ENCODE peak calls at places on chromosomes 11 and 22, in seven cellular contexts. One of them, this sample, is unnamed.

GRCh38 chr11:111629499-111629898 is 27.2 kb downstream of the SIK2 start:
- DNase-seq in endothelial cell of umbilical vein: no peak
- DNase-seq in IMR-90: no peak
- DNase-seq in stomach: no peak
- DNase-seq in K562: no peak
- DNase-seq in right lobe of liver: no peak
- DNase-seq in A549: no peak
- DNase-seq in this sample: no peak

GRCh38 chr11:3042496-3043314 is 14.5 kb downstream of the CARS1 start:
- DNase-seq in endothelial cell of umbilical vein: no peak
- DNase-seq in IMR-90: no peak
- DNase-seq in stomach: no peak
- DNase-seq in K562: no peak
- DNase-seq in right lobe of liver: peak
- DNase-seq in A549: no peak
- DNase-seq in this sample: no peak

GRCh38 chr22:24282401-24282800 is 11.8 kb downstream of the SPECC1L start:
- DNase-seq in endothelial cell of umbilical vein: no peak
- DNase-seq in IMR-90: no peak
- DNase-seq in stomach: no peak
- DNase-seq in K562: no peak
- DNase-seq in right lobe of liver: no peak
- DNase-seq in A549: no peak
- DNase-seq in this sample: no peak

GRCh38 chr11:77287136-77287535 is 14.3 kb downstream of the GDPD4 start:
- DNase-seq in endothelial cell of umbilical vein: no peak
- DNase-seq in IMR-90: peak
- DNase-seq in stomach: no peak
- DNase-seq in K562: no peak
- DNase-seq in right lobe of liver: no peak
- DNase-seq in A549: no peak
- DNase-seq in this sample: no peak

GRCh38 chr11:40819230-40819629 is 640.2 kb downstream of the LRRC4C start:
- DNase-seq in endothelial cell of umbilical vein: no peak
- DNase-seq in IMR-90: no peak
- DNase-seq in stomach: no peak
- DNase-seq in K562: no peak
- DNase-seq in right lobe of liver: no peak
- DNase-seq in A549: no peak
- DNase-seq in this sample: no peak

GRCh38 chr11:69460540-69461257 is 20.8 kb upstream of the LINC01488 start:
- DNase-seq in endothelial cell of umbilical vein: no peak
- DNase-seq in IMR-90: peak
- DNase-seq in stomach: no peak
- DNase-seq in K562: no peak
- DNase-seq in right lobe of liver: no peak
- DNase-seq in A549: no peak
- DNase-seq in this sample: no peak

GRCh38 chr22:22789233-22789921 is 98.2 kb upstream of the IGLL5 start:
- DNase-seq in endothelial cell of umbilical vein: no peak
- DNase-seq in IMR-90: no peak
- DNase-seq in stomach: no peak
- DNase-seq in K562: no peak
- DNase-seq in right lobe of liver: no peak
- DNase-seq in A549: no peak
- DNase-seq in this sample: no peak

GRCh38 chr11:57802411-57802810 is 40.8 kb downstream of the CTNND1 start:
- DNase-seq in endothelial cell of umbilical vein: no peak
- DNase-seq in IMR-90: no peak
- DNase-seq in stomach: no peak
- DNase-seq in K562: no peak
- DNase-seq in right lobe of liver: no peak
- DNase-seq in A549: no peak
- DNase-seq in this sample: no peak

GRCh38 chr11:36306888-36307287 is 10.8 kb downstream of the PRR5L start:
- DNase-seq in endothelial cell of umbilical vein: no peak
- DNase-seq in IMR-90: no peak
- DNase-seq in stomach: no peak
- DNase-seq in K562: peak
- DNase-seq in right lobe of liver: no peak
- DNase-seq in A549: no peak
- DNase-seq in this sample: no peak

GRCh38 chr11:46762248-46762647 is 43.2 kb downstream of the F2 start:
- DNase-seq in endothelial cell of umbilical vein: no peak
- DNase-seq in IMR-90: no peak
- DNase-seq in stomach: no peak
- DNase-seq in K562: no peak
- DNase-seq in right lobe of liver: no peak
- DNase-seq in A549: no peak
- DNase-seq in this sample: no peak
- TF ChIP-seq POLR2A in endothelial cell of umbilical vein: no peak
- TF ChIP-seq POLR2A in IMR-90: no peak
- TF ChIP-seq POLR2A in stomach: no peak
- TF ChIP-seq POLR2A in K562: no peak
- TF ChIP-seq POLR2A in right lobe of liver: no peak
- TF ChIP-seq POLR2A in A549: no peak
- TF ChIP-seq POLR2A in this sample: no peak

DNA sequence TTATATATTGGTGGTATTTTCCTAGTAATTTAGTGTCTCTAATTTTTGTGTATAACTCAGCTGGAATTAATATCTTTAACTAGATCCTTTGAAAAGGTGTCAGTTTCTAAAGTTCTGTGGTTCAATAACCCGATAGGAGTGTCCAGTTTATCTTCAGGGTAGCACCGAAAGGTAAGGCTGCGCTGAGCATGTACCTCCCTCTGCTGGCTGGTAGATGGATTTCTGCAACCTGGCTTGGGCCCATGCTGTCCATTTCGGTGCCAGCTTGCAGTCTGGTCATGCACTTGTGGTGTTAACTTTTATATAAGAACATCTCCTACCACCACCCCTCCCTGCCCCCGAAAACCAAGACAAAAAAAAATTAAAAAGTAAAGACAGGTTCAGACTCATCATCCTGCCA is 24.7 kb downstream of the EXT2 start:
- DNase-seq in endothelial cell of umbilical vein: no peak
- DNase-seq in IMR-90: no peak
- DNase-seq in stomach: no peak
- DNase-seq in K562: no peak
- DNase-seq in right lobe of liver: no peak
- DNase-seq in A549: peak
- DNase-seq in this sample: no peak
- TF ChIP-seq CTCF in endothelial cell of umbilical vein: peak
- TF ChIP-seq CTCF in IMR-90: peak
- TF ChIP-seq CTCF in stomach: no peak
- TF ChIP-seq CTCF in K562: peak
- TF ChIP-seq CTCF in right lobe of liver: peak
- TF ChIP-seq CTCF in A549: no peak
- TF ChIP-seq CTCF in this sample: no peak

GRCh38 chr11:118918128-118918685 is 7.5 kb downstream of the BCL9L start:
- DNase-seq in endothelial cell of umbilical vein: peak
- DNase-seq in IMR-90: peak
- DNase-seq in stomach: peak
- DNase-seq in K562: peak
- DNase-seq in right lobe of liver: peak
- DNase-seq in A549: no peak
- DNase-seq in this sample: no peak
- TF ChIP-seq POLR2A in endothelial cell of umbilical vein: no peak
- TF ChIP-seq POLR2A in IMR-90: no peak
- TF ChIP-seq POLR2A in stomach: no peak
- TF ChIP-seq POLR2A in K562: peak
- TF ChIP-seq POLR2A in right lobe of liver: no peak
- TF ChIP-seq POLR2A in A549: peak
- TF ChIP-seq POLR2A in this sample: peak

GRCh38 chr22:48574776-48575566 is 1252.7 kb downstream of the BRD1 start:
- DNase-seq in endothelial cell of umbilical vein: no peak
- DNase-seq in IMR-90: no peak
- DNase-seq in stomach: no peak
- DNase-seq in K562: no peak
- DNase-seq in right lobe of liver: no peak
- DNase-seq in A549: peak
- DNase-seq in this sample: no peak
- TF ChIP-seq CTCF in endothelial cell of umbilical vein: no peak
- TF ChIP-seq CTCF in IMR-90: peak
- TF ChIP-seq CTCF in stomach: no peak
- TF ChIP-seq CTCF in K562: no peak
- TF ChIP-seq CTCF in right lobe of liver: no peak
- TF ChIP-seq CTCF in A549: peak
- TF ChIP-seq CTCF in this sample: no peak

DNA sequence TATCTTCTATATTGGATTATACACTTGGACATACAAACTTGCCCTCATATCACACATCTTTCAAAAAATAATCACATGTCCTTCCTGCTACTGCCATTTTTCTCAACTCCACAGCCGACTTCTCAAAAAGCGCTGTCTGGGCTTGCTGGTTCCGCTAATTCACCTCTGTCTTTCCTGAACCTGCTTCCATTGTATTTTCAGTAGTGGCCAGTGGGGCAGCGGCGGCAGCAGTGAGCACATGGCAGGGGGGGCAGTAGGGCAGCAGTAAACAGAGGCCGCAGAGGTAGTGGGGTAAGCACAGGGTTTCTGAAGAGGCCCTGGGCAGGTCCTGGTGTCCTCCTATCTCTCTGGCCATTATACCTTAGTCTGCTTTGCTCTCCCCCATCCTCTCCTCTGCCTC is 126.3 kb downstream of the RRAS2 start:
- DNase-seq in endothelial cell of umbilical vein: no peak
- DNase-seq in IMR-90: no peak
- DNase-seq in stomach: no peak
- DNase-seq in K562: peak
- DNase-seq in right lobe of liver: no peak
- DNase-seq in A549: peak
- DNase-seq in this sample: no peak
- TF ChIP-seq POLR2A in endothelial cell of umbilical vein: no peak
- TF ChIP-seq POLR2A in IMR-90: no peak
- TF ChIP-seq POLR2A in stomach: no peak
- TF ChIP-seq POLR2A in K562: no peak
- TF ChIP-seq POLR2A in right lobe of liver: no peak
- TF ChIP-seq POLR2A in A549: no peak
- TF ChIP-seq POLR2A in this sample: no peak

GRCh38 chr11:71120346-71120963 is 131.9 kb downstream of the SHANK2 start:
- DNase-seq in endothelial cell of umbilical vein: no peak
- DNase-seq in IMR-90: no peak
- DNase-seq in stomach: peak
- DNase-seq in K562: peak
- DNase-seq in right lobe of liver: no peak
- DNase-seq in A549: peak
- DNase-seq in this sample: no peak
- TF ChIP-seq CTCF in endothelial cell of umbilical vein: no peak
- TF ChIP-seq CTCF in IMR-90: peak
- TF ChIP-seq CTCF in stomach: no peak
- TF ChIP-seq CTCF in K562: peak
- TF ChIP-seq CTCF in right lobe of liver: peak
- TF ChIP-seq CTCF in A549: peak
- TF ChIP-seq CTCF in this sample: no peak